ENCODE peak calls at places on chromosomes 12 and 14, in ten cellular contexts. O is effector memory CD4-positive, alpha-beta T cell; M is lower lobe of right lung; D is H9; J is CD4-positive, CD25-positive, alpha-beta regulatory T cell; H is RWPE2; I is testis; R is colonic mucosa; U is left ventricle myocardium inferior; F is heart left ventricle. W is an unnamed sample.
A peak's percentile ranks its signal among the peaks of the same experiment; 100 is the strongest.

GRCh38 chr12:46983959-46984833 is 95.2 kb upstream of the PCED1B start:
- DNase-seq in O (peak; percentile 7), M (no peak), D (peak; percentile 76), J (peak; percentile 61), H (no peak), I (peak; percentile 51), R (peak; percentile 22), U (no peak), F (no peak), W (no peak)

GRCh38 chr12:11756022-11756421 is 106.5 kb downstream of the ETV6 start:
- DNase-seq in O (no peak), M (no peak), D (no peak), J (no peak), H (no peak), I (no peak), R (no peak), U (no peak), F (peak; percentile 79), W (no peak)

GRCh38 chr12:24770334-24770733 is 178.6 kb downstream of the BCAT1 start:
- DNase-seq in O (no peak), M (no peak), D (no peak), J (no peak), H (no peak), I (no peak), R (no peak), U (no peak), F (no peak), W (no peak)

GRCh38 chr14:99579903-99580570 is 24.0 kb downstream of the CCDC85C start:
- DNase-seq in O (no peak), M (peak; percentile 70), D (peak; percentile 78), J (no peak), H (peak; percentile 100), I (no peak), R (peak; percentile 81), U (no peak), F (no peak), W (no peak)

GRCh38 chr14:51828017-51828797 is 32.2 kb upstream of the GNG2 start:
- DNase-seq in O (peak; percentile 40), M (peak; percentile 51), D (no peak), J (peak; percentile 57), H (peak; percentile 79), I (no peak), R (no peak), U (peak; percentile 17), F (peak; percentile 33), W (peak; percentile 28)

GRCh38 chr14:31243860-31244259 is 36.3 kb upstream of the HECTD1 start:
- DNase-seq in O (no peak), M (no peak), D (peak; percentile 59), J (no peak), H (peak; percentile 91), I (no peak), R (peak; percentile 78), U (no peak), F (no peak), W (no peak)

GRCh38 chr14:56587701-56588100 is 8.1 kb downstream of the TMEM260 start:
- DNase-seq in O (no peak), M (no peak), D (no peak), J (no peak), H (no peak), I (no peak), R (no peak), U (no peak), F (no peak), W (no peak)

GRCh38 chr12:74043343-74043742 is 494.3 kb upstream of the ATXN7L3B start:
- DNase-seq in O (no peak), M (no peak), D (no peak), J (no peak), H (no peak), I (no peak), R (no peak), U (no peak), F (no peak), W (no peak)

GRCh38 chr12:31896514-31897039 is 62.6 kb upstream of the RESF1 start:
- DNase-seq in O (peak; percentile 73), M (no peak), D (no peak), J (peak; percentile 96), H (no peak), I (peak; percentile 60), R (peak; percentile 63), U (peak; percentile 31), F (no peak), W (peak; percentile 67)

GRCh38 chr14:68948686-68949085 is 30.4 kb downstream of the ACTN1 start:
- DNase-seq in O (no peak), M (no peak), D (no peak), J (no peak), H (no peak), I (no peak), R (no peak), U (no peak), F (peak; percentile 30), W (no peak)

GRCh38 chr14:106586098-106586704 is 1059.8 kb downstream of the TMEM121 start:
- DNase-seq in O (peak; percentile 40), M (peak; percentile 58), D (no peak), J (peak; percentile 44), H (no peak), I (peak; percentile 82), R (peak; percentile 51), U (no peak), F (no peak), W (peak; percentile 27)
- H3K9me3 ChIP-seq in O (no peaks in the 10 kb centered on the region), M (no peaks in the 10 kb centered on the region), D (peaks cover 93% of the 10 kb centered on the region), J (no peaks in the 10 kb centered on the region), H (no peaks in the 10 kb centered on the region), I (no peaks in the 10 kb centered on the region), R (no peaks in the 10 kb centered on the region), U (no peaks in the 10 kb centered on the region), F (no peaks in the 10 kb centered on the region), W (no peaks in the 10 kb centered on the region)

GRCh38 chr12:124149287-124149686 is 145.6 kb upstream of the RFLNA start:
- DNase-seq in O (no peak), M (no peak), D (no peak), J (no peak), H (no peak), I (no peak), R (no peak), U (no peak), F (no peak), W (no peak)
- H3K9me3 ChIP-seq in O (no peaks in the 10 kb centered on the region), M (no peaks in the 10 kb centered on the region), D (no peaks in the 10 kb centered on the region), J (no peaks in the 10 kb centered on the region), H (no peaks in the 10 kb centered on the region), I (no peaks in the 10 kb centered on the region), R (no peaks in the 10 kb centered on the region), U (peaks cover 4% of the 10 kb centered on the region), F (no peaks in the 10 kb centered on the region), W (no peaks in the 10 kb centered on the region)

DNA sequence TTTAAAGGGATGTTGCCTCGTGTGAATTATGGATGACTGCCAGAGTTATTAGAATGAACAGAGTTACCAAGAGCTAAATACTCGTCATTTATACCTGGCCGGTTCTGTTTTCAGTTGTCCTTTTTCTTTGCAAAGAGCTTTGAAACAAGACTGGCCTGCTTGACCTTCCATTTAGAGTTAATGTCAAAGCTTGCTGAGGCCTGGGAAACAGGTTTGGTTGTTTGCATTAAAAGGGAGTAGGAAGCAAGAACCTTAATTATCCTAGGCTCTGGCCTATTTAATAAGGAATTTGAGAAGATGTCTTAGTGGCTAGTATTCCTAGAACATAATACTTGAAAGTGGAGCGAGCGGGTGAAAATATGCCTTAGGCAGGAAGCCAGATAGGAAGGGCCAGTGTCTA is 233.3 kb downstream of the CACNA1C start:
- DNase-seq in O (no peak), M (no peak), D (no peak), J (no peak), H (no peak), I (no peak), R (no peak), U (no peak), F (no peak), W (no peak)
- H3K9me3 ChIP-seq in O (no peaks in the 10 kb centered on the region), M (no peaks in the 10 kb centered on the region), D (no peaks in the 10 kb centered on the region), J (no peaks in the 10 kb centered on the region), H (no peaks in the 10 kb centered on the region), I (no peaks in the 10 kb centered on the region), R (no peaks in the 10 kb centered on the region), U (no peaks in the 10 kb centered on the region), F (no peaks in the 10 kb centered on the region), W (no peaks in the 10 kb centered on the region)

GRCh38 chr12:27607611-27608010 is 83.6 kb downstream of the PPFIBP1 start:
- DNase-seq in O (no peak), M (no peak), D (no peak), J (no peak), H (no peak), I (no peak), R (no peak), U (no peak), F (no peak), W (no peak)
- H3K9me3 ChIP-seq in O (no peaks in the 10 kb centered on the region), M (no peaks in the 10 kb centered on the region), D (no peaks in the 10 kb centered on the region), J (no peaks in the 10 kb centered on the region), H (no peaks in the 10 kb centered on the region), I (no peaks in the 10 kb centered on the region), R (no peaks in the 10 kb centered on the region), U (no peaks in the 10 kb centered on the region), F (no peaks in the 10 kb centered on the region), W (no peaks in the 10 kb centered on the region)

DNA sequence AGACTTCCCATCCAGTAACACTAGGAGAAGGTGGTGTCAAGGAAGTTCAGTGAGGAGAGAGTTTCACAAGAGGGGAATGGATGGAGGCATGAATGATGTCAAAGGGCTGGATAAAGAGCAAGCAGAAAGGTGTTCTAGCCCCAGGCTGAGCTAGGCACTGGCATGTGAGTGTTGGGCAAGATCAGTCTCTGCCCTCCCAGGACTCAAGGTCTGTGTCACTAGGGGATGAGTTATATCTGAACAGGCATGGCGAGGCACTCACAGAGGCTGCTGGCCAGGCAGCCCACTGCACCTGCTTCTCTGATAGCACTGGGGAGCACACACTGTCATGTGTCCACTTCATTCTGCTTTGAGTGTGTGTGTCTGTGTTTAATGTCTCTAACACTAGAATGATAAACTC is 903.8 kb downstream of the BCL11B start:
- DNase-seq in O (no peak), M (no peak), D (no peak), J (peak; percentile 15), H (no peak), I (no peak), R (no peak), U (no peak), F (no peak), W (no peak)
- H3K9me3 ChIP-seq in O (peaks cover 6% of the 10 kb centered on the region), M (no peaks in the 10 kb centered on the region), D (peaks cover 10% of the 10 kb centered on the region), J (no peaks in the 10 kb centered on the region), H (no peaks in the 10 kb centered on the region), I (no peaks in the 10 kb centered on the region), R (no peaks in the 10 kb centered on the region), U (no peaks in the 10 kb centered on the region), F (no peaks in the 10 kb centered on the region), W (no peaks in the 10 kb centered on the region)

W was measured in T-helper 17 cell.